ENCODE peak calls at places on chromosomes 12 and 14, in nine cellular contexts. R is HFF-Myc; P is body of pancreas; M is uterus; W is mucosa of descending colon; C is GM23248; F is CD8-positive, alpha-beta memory T cell; N is skeletal muscle cell; L is left ventricle myocardium inferior. X is an unnamed sample.

GRCh38 chr12:121120323-121120722 is 12.4 kb upstream of the P2RX7 start:
- DNase-seq in R (no peak), P (no peak), M (no peak), W (no peak), C (peak; percentile 61), F (no peak), N (no peak), L (no peak), X (no peak)

GRCh38 chr12:93819048-93819491 is 141.9 kb downstream of the CRADD start:
- DNase-seq in R (no peak), P (no peak), M (peak; percentile 91), W (peak; percentile 25), C (peak; percentile 95), F (no peak), N (no peak), L (peak; percentile 55), X (no peak)

GRCh38 chr12:219891-220352 is 6.0 kb upstream of the SLC6A12 start:
- DNase-seq in R (peak; percentile 17), P (peak; percentile 76), M (no peak), W (peak; percentile 81), C (peak; percentile 83), F (no peak), N (no peak), L (peak; percentile 55), X (no peak)

GRCh38 chr12:113136128-113136989 is 798 bp upstream of the RASAL1 start:
- DNase-seq in R (no peak), P (no peak), M (no peak), W (peak; percentile 75), C (no peak), F (peak; percentile 59), N (no peak), L (no peak), X (no peak)

GRCh38 chr12:81257952-81258551 is 180.2 kb downstream of the ACSS3 start:
- DNase-seq in R (peak; percentile 20), P (no peak), M (no peak), W (no peak), C (peak; percentile 63), F (no peak), N (no peak), L (no peak), X (peak; percentile 18)

GRCh38 chr12:65277994-65278575 is 398 bp upstream of the MSRB3 start:
- DNase-seq in R (no peak), P (peak; percentile 11), M (no peak), W (no peak), C (no peak), F (no peak), N (no peak), L (no peak), X (no peak)

GRCh38 chr12:91311081-91311480 is 128.5 kb upstream of the DCN start:
- DNase-seq in R (no peak), P (no peak), M (no peak), W (no peak), C (no peak), F (no peak), N (no peak), L (no peak), X (no peak)

GRCh38 chr12:41966916-41967315 is 177.8 kb downstream of the GXYLT1 start:
- DNase-seq in R (no peak), P (no peak), M (no peak), W (no peak), C (no peak), F (no peak), N (no peak), L (no peak), X (no peak)

GRCh38 chr12:99087278-99087677 is 442.2 kb downstream of the APAF1 start:
- DNase-seq in R (no peak), P (no peak), M (no peak), W (no peak), C (peak; percentile 1), F (no peak), N (no peak), L (no peak), X (no peak)

GRCh38 chr12:75571204-75571603 is 59.8 kb upstream of the KRR1 start:
- DNase-seq in R (no peak), P (no peak), M (no peak), W (no peak), C (no peak), F (no peak), N (no peak), L (no peak), X (no peak)

GRCh38 chr14:94485944-94486841 is 10.2 kb upstream of the SERPINA9 start:
- DNase-seq in R (peak; percentile 10), P (peak; percentile 58), M (no peak), W (peak; percentile 57), C (peak; percentile 75), F (peak; percentile 51), N (no peak), L (peak; percentile 27), X (no peak)

GRCh38 chr12:95201056-95201670 is 16.1 kb downstream of the FGD6 start:
- DNase-seq in R (no peak), P (no peak), M (no peak), W (no peak), C (peak; percentile 75), F (no peak), N (no peak), L (no peak), X (no peak)

GRCh38 chr12:778615-779014 is 26.2 kb downstream of the WNK1 start:
- DNase-seq in R (no peak), P (no peak), M (no peak), W (no peak), C (no peak), F (no peak), N (no peak), L (no peak), X (no peak)

GRCh38 chr12:63042646-63043045 is 107.7 kb upstream of the PPM1H start:
- DNase-seq in R (no peak), P (no peak), M (no peak), W (no peak), C (peak; percentile 18), F (no peak), N (no peak), L (no peak), X (no peak)

GRCh38 chr12:123062682-123063426 is 82.4 kb downstream of the ARL6IP4 start:
- DNase-seq in R (no peak), P (peak; percentile 46), M (no peak), W (no peak), C (peak; percentile 85), F (no peak), N (no peak), L (no peak), X (no peak)

DNA sequence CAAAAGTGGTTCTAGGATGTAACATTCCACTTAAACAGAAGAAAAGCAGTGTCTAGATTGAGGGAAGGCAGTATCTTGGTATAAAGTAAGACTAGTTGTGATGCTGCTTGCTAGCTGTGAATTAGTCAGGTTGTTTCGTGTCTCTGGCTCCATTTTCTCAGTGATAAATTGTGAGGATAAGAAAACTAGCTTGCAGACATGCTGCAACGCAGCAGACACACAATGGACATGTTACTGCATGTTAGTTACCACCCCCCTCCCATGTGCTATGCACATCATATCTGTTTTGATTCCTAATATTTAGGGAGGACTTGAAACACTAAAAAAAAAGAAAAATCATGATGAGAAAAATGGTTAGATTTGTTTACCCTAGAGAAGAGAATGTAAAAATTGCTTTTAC is 2.9 kb downstream of the CCNK start:
- DNase-seq in R (no peak), P (no peak), M (no peak), W (no peak), C (peak; percentile 26), F (no peak), N (no peak), L (no peak), X (no peak)
- H3K4me3 ChIP-seq in R (no peak overlapping the region), P (no peak overlapping the region), M (no peak overlapping the region), W (no peak overlapping the region), C (no peak overlapping the region), F (no peak overlapping the region), N (no peak overlapping the region), L (no peak overlapping the region), X (no peak overlapping the region)

DNA sequence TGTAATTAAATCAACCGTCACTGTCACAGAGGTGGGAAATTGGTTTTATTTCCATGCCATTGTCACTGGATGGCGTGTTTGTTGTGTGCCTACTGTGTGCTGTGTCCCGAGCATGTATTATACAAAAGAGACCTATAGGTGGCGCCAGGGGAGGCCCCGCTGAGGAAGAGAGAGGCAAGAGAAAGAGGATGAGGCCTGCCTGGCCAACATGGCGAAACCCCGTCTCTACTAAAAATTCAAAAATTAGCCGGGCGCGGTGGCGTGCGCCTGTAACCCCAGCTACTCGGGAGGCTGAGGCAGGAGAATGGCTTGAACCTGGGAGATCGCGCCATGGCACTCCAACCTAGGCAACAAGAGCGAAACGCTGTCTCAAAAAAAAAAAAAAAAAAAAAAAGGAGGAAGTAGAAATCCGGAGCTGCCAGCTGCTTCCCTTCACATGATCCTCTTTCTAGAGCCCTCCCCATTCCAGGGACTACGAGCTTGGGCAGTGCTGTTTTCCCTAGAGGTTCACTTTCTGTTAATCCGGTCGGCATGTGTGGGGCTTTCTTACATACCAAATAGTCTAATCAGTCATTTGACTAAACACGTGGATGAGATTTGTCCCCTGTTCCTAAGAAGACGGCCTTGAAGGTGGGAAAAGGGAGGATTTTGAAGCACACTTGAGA is 6.4 kb upstream of the CCDC175 start:
- DNase-seq in R (no peak), P (no peak), M (no peak), W (no peak), C (no peak), F (no peak), N (no peak), L (no peak), X (no peak)
- H3K4me3 ChIP-seq in R (no peak overlapping the region), P (no peak overlapping the region), M (no peak overlapping the region), W (no peak overlapping the region), C (no peak overlapping the region), F (no peak overlapping the region), N (no peak overlapping the region), L (no peak overlapping the region), X (no peak overlapping the region)

GRCh38 chr12:57224973-57225679 is 4.4 kb upstream of the SHMT2 start:
- DNase-seq in R (no peak), P (no peak), M (no peak), W (peak; percentile 83), C (peak; percentile 65), F (peak; percentile 66), N (no peak), L (peak; percentile 55), X (no peak)
- H3K4me3 ChIP-seq in R (no peak overlapping the region), P (no peak overlapping the region), M (no peak overlapping the region), W (no peak overlapping the region), C (no peak overlapping the region), F (no peak overlapping the region), N (no peak overlapping the region), L (peak overlapping the region; percentile 37), X (no peak overlapping the region)

GRCh38 chr12:125220404-125221273 is 155.4 kb downstream of the AACS start:
- DNase-seq in R (no peak), P (peak; percentile 82), M (no peak), W (no peak), C (no peak), F (no peak), N (peak; percentile 28), L (no peak), X (no peak)

GRCh38 chr12:125218952-125219351 is 153.7 kb downstream of the AACS start:
- DNase-seq in R (no peak), P (no peak), M (no peak), W (no peak), C (peak; percentile 7), F (no peak), N (peak; percentile 50), L (no peak), X (no peak)

GRCh38 chr12:125222876-125223275 is 157.6 kb downstream of the AACS start:
- DNase-seq in R (no peak), P (no peak), M (no peak), W (no peak), C (no peak), F (no peak), N (no peak), L (no peak), X (no peak)

GRCh38 chr12:125225641-125226040 is 160.4 kb downstream of the AACS start:
- DNase-seq in R (no peak), P (no peak), M (no peak), W (no peak), C (no peak), F (no peak), N (no peak), L (no peak), X (no peak)

GRCh38 chr12:125221602-125222001 is 156.4 kb downstream of the AACS start:
- DNase-seq in R (no peak), P (no peak), M (no peak), W (no peak), C (no peak), F (no peak), N (no peak), L (no peak), X (no peak)
- H3K4me3 ChIP-seq in R (no peak overlapping the region), P (no peak overlapping the region), M (no peak overlapping the region), W (no peak overlapping the region), C (no peak overlapping the region), F (no peak overlapping the region), N (no peak overlapping the region), L (no peak overlapping the region), X (no peak overlapping the region)